ENCODE peak calls at places on chromosomes 7 and 10, in six cellular contexts. W is OCI-LY7; H is ELF-1; S is naive thymus-derived CD4-positive, alpha-beta T cell; I is stimulated activated CD8-positive, alpha-beta memory T cell treated with anti-CD3 and anti-CD28 coated beads, Interleukin-4, amount 100 ng/mL, for 48 hours; O is aorta. R is an unnamed sample.

GRCh38 chr10:131117011-131117410 is 194.5 kb downstream of the TCERG1L start:
- DNase-seq in O (no peak), H (no peak), S (no peak), I (no peak), W (no peak), R (no peak)

GRCh38 chr7:147556317-147556716 is 1034.2 kb upstream of the C7orf33 start:
- DNase-seq in S (no peak), I (no peak), O (no peak), W (no peak), H (no peak), R (no peak)

GRCh38 chr7:97006146-97006950 is 995 bp downstream of the DLX6 start:
- DNase-seq in W (no peak), H (peak; percentile 86), I (peak; percentile 46), O (no peak), S (no peak), R (peak; percentile 56)

GRCh38 chr7:124246262-124246863 is 213.5 kb upstream of the TMEM229A start:
- DNase-seq in I (no peak), O (no peak), H (no peak), S (no peak), W (no peak), R (no peak)

GRCh38 chr7:157601530-157601929 is 264.7 kb downstream of the DNAJB6 start:
- DNase-seq in O (no peak), I (no peak), S (no peak), H (no peak), W (no peak), R (no peak)

GRCh38 chr7:127976056-127976455 is 55.2 kb downstream of the LRRC4 start:
- DNase-seq in W (no peak), I (no peak), H (peak; percentile 15), S (no peak), O (no peak), R (no peak)

GRCh38 chr10:77037735-77038411 is 599.7 kb downstream of the KCNMA1 start:
- DNase-seq in H (no peak), W (no peak), I (no peak), S (no peak), O (no peak), R (no peak)

GRCh38 chr7:98203261-98203963 is 7.8 kb upstream of the BHLHA15 start:
- DNase-seq in W (peak; percentile 36), S (no peak), I (peak; percentile 45), O (no peak), H (no peak), R (no peak)

GRCh38 chr7:96823274-96823673 is 113.6 kb upstream of the SEM1 start:
- DNase-seq in W (no peak), O (no peak), H (no peak), S (no peak), I (no peak), R (no peak)

GRCh38 chr10:99236627-99237309 is 1.1 kb upstream of the HPSE2 start:
- DNase-seq in I (no peak), W (no peak), O (no peak), H (no peak), S (no peak), R (no peak)